ENCODE peak calls at places on chromosomes 16 and 17, in eight cellular contexts. U is OCI-LY7, O is psoas muscle, G is mucosa of descending colon, L is AG10803, A is lung, W is GM20000, K is left ventricle myocardium inferior. Q is an unnamed sample.

GRCh38 chr17:79664925-79665738 is 54.3 kb upstream of the RBFOX3 start:
- DNase-seq in U (no peak), O (peak; percentile 57), G (peak; percentile 53), L (peak; percentile 21), A (peak; percentile 73), W (no peak), K (peak; percentile 75), Q (peak; percentile 25)

GRCh38 chr17:61784510-61784909 is 78.8 kb downstream of the BRIP1 start:
- DNase-seq in U (peak; percentile 32), O (no peak), G (no peak), L (no peak), A (no peak), W (no peak), K (no peak), Q (no peak)

GRCh38 chr17:75428775-75429469 is 23.4 kb upstream of the GRB2 start:
- DNase-seq in U (no peak), O (no peak), G (no peak), L (peak; percentile 60), A (no peak), W (no peak), K (no peak), Q (peak; percentile 60)

GRCh38 chr17:70073326-70073725 is 1.7 kb upstream of the KCNJ16 start:
- DNase-seq in U (no peak), O (no peak), G (no peak), L (peak; percentile 25), A (no peak), W (no peak), K (no peak), Q (no peak)

GRCh38 chr17:70109497-70109896 is 34.5 kb downstream of the KCNJ16 start:
- DNase-seq in U (no peak), O (no peak), G (no peak), L (no peak), A (no peak), W (no peak), K (no peak), Q (no peak)

GRCh38 chr17:51487947-51488346 is 227.6 kb downstream of the UTP18 start:
- DNase-seq in U (peak; percentile 5), O (no peak), G (no peak), L (no peak), A (no peak), W (no peak), K (no peak), Q (no peak)

GRCh38 chr17:76909971-76910760 is 42.0 kb downstream of the MGAT5B start:
- DNase-seq in U (peak; percentile 49), O (no peak), G (no peak), L (peak; percentile 17), A (peak; percentile 42), W (peak; percentile 65), K (peak; percentile 44), Q (peak; percentile 63)

GRCh38 chr16:57882206-57882605 is 79.9 kb upstream of the KIFC3 start:
- DNase-seq in U (no peak), O (no peak), G (no peak), L (no peak), A (no peak), W (peak; percentile 11), K (no peak), Q (no peak)

GRCh38 chr17:43536236-43537088 is 9.7 kb downstream of the ETV4 start:
- DNase-seq in U (peak; percentile 14), O (no peak), G (no peak), L (peak; percentile 79), A (no peak), W (no peak), K (no peak), Q (peak; percentile 78)

GRCh38 chr16:67546761-67547422 is 15.4 kb upstream of the CTCF start:
- DNase-seq in U (peak; percentile 90), O (peak; percentile 78), G (peak; percentile 85), L (peak; percentile 54), A (peak; percentile 69), W (peak; percentile 78), K (peak; percentile 78), Q (peak; percentile 88)

GRCh38 chr17:57523926-57524634 is 221.0 kb downstream of the CCDC182 start:
- DNase-seq in U (no peak), O (peak; percentile 71), G (no peak), L (peak; percentile 68), A (peak; percentile 63), W (no peak), K (peak; percentile 73), Q (peak; percentile 74)

GRCh38 chr17:4950075-4950756 is 703 bp upstream of the ENO3 start:
- DNase-seq in U (peak; percentile 51), O (peak; percentile 77), G (peak; percentile 89), L (no peak), A (peak; percentile 60), W (no peak), K (peak; percentile 78), Q (no peak)

DNA sequence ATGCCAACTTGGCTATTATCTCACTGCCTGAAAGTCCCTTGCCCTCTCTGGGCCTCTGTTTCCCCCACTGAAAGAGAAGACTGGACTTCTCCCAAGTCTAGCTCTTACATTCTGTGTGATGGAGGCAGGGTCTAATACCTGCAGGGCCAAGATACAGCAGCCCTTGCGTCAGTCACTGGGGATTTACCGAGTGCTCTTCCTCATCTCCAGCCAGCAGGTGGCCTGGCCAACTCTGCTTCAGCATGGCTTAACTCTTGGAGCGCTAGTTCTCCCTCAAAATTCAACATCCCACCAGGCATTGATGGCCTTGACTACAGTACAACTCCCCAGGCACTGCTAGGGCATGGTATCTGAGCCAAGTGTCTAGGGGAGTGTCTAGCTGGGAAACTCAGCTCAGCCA is 19.9 kb upstream of the MTMR4 start:
- DNase-seq in U (no peak), O (no peak), G (no peak), L (no peak), A (no peak), W (no peak), K (no peak), Q (no peak)
- TF ChIP-seq CTCF in U (peak; percentile 28), O (no peak), G (no peak), L (no peak), A (no peak), W (no peak), K (peak; percentile 9), Q (no peak)

DNA sequence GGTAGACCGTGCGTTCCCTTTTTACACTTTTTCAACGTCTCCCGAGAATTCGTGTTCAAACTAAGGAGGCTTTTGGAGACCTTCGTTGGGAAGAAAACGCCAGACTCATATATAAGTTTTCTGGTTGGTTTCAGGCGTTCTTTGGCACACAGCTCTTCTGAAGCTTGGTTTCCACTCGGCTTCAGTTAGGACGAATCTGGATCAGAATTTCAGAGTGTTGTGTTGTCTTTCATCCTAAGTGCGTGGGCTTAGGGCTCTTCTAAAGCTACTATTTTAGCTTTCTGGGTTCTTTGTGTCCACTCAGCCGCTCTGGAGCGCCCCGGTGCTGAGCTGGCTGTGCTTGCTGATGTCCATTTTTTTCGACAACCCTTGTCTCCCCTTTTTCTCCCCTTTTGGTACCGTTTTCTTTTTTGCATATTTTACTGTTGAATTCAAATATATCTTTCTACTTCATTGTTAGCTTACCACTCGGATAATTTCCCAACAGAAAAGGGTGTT is 1.1 kb downstream of the SRRM2 start:
- DNase-seq in U (peak; percentile 21), O (no peak), G (peak; percentile 31), L (no peak), A (no peak), W (no peak), K (no peak), Q (no peak)
- TF ChIP-seq CTCF in U (peak; percentile 20), O (no peak), G (no peak), L (peak; percentile 18), A (no peak), W (no peak), K (no peak), Q (no peak)

DNA sequence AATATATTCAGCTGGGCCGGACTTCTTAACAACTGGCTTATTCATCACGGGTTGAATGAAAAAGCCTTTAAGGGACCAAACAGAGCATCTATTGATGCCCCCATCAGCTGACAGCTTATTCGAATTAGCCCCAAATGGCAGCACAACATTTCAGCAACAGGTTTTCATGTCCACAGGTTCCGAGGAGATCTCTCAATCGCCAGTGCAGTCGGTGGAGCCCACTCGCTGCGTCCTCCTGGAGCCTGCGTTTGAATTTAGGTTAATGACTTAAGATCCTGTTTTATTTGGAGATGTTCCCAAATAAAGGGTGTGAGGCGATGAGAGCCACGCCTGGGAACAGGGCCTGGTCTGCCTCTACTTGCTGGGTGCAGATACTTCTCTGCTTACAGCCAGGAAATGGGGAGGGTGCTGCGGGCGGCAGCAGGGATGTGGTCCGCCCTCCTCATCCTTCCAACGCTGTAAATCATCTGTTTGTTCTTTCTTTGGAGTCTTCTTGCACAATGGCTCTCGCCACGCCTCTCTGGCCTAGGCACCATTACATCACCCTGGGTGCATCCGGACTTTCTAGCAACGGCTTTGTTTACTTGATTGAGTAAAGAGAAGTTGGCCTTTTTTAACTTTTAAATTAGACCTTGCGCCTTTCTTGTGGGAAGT is 22.6 kb downstream of the NDE1 start:
- DNase-seq in U (no peak), O (peak; percentile 91), G (peak; percentile 90), L (peak; percentile 99), A (peak; percentile 87), W (no peak), K (peak; percentile 91), Q (peak; percentile 99)
- TF ChIP-seq CTCF in U (no peak), O (no peak), G (no peak), L (no peak), A (no peak), W (no peak), K (no peak), Q (no peak)

GRCh38 chr16:4946917-4947316 is 10.0 kb upstream of the PPL start:
- DNase-seq in U (no peak), O (no peak), G (no peak), L (no peak), A (no peak), W (no peak), K (no peak), Q (no peak)

GRCh38 chr16:4945560-4946502 is 8.9 kb upstream of the PPL start:
- DNase-seq in U (no peak), O (peak; percentile 70), G (peak; percentile 60), L (peak; percentile 19), A (peak; percentile 75), W (no peak), K (peak; percentile 52), Q (no peak)

GRCh38 chr16:4947722-4948503 is 10.2 kb upstream of the SEC14L5 start:
- DNase-seq in U (no peak), O (no peak), G (no peak), L (no peak), A (no peak), W (no peak), K (no peak), Q (no peak)

GRCh38 chr16:4942481-4942880 is 5.5 kb upstream of the PPL start:
- DNase-seq in U (no peak), O (no peak), G (no peak), L (no peak), A (no peak), W (no peak), K (no peak), Q (no peak)

DNA sequence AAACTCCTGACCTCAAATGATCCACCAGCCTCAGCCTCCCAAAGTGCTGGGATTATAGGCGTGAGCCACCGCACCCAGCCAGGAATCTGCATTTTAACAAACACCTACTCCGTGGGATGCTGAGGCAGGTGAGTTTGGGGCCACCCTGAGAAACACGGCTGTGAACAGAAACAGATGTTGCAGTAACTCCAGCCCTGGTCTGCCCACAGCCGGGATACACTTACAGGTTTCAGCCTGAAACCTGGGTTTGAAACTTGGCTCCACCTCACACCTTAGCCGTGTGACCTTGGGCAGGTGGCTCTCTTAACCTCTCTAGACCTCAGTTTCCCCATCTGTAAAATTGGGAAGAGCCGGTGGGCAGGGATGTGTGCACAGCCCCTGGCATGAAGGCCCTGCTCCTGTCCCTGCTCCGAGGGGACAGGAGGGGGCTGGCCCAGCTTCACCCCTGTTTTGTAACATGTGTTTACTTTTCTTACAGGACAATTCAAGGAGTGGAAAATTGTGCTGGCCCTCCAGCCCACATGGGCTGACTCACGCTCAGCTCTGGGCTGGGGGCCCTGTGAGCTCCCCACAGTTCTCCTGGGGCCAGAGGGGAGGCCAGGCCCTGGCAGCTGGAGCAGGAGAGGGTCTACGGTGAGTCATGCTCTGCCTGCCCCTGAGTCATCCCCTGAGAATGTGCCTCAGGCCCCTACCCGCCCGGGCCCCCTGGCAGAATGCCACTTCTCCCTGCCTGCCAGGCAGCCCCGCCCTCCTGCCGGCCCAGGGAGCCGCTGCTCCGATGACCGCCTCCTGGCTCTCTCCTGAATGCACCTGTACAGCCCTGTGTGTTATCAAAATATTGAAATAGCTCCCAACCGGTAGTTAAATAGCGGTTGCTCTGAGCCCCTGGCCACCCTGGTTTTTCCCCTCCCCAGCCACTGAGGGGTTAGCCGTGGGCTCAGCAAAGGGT is 7.7 kb upstream of the PPL start:
- DNase-seq in U (no peak), O (peak; percentile 91), G (peak; percentile 87), L (peak; percentile 96), A (peak; percentile 94), W (no peak), K (peak; percentile 82), Q (peak; percentile 97)
- TF ChIP-seq CTCF in U (no peak), O (no peak), G (no peak), L (no peak), A (no peak), W (no peak), K (no peak), Q (no peak)

Q was measured in foreskin fibroblast.